ENCODE peak calls at places on chromosome 10, in five cellular contexts. M, L, A, H and N are unnamed samples.

GRCh38 chr10:49602380-49603023 is 7.6 kb upstream of the SLC18A3 start:
- DNase-seq in H (no peak), L (no peak), A (no peak), M (no peak), N (no peak)

GRCh38 chr10:124063736-124064135 is 29.7 kb downstream of the CHST15 start:
- DNase-seq in L (no peak), A (peak), M (no peak), H (peak), N (peak)

GRCh38 chr10:122568551-122568950 is 8.0 kb downstream of the DMBT1 start:
- DNase-seq in L (no peak), H (no peak), M (no peak), A (no peak), N (no peak)

GRCh38 chr10:48506147-48506917 is 98.5 kb downstream of the ARHGAP22 start:
- DNase-seq in H (peak), L (no peak), M (no peak), A (peak), N (peak)

GRCh38 chr10:52491246-52492000 is 177.3 kb downstream of the DKK1 start:
- DNase-seq in M (no peak), L (no peak), H (peak), A (no peak), N (peak)

GRCh38 chr10:5317547-5318107 is 47.1 kb upstream of the UCN3 start:
- DNase-seq in L (no peak), A (no peak), H (peak), M (no peak), N (peak)

GRCh38 chr10:98244586-98244985 is 23.4 kb downstream of the LOXL4 start:
- DNase-seq in M (no peak), H (no peak), L (no peak), A (no peak), N (no peak)

GRCh38 chr10:123442901-123443300 is 223.3 kb upstream of the GPR26 start:
- DNase-seq in M (no peak), H (no peak), L (no peak), A (no peak), N (no peak)

GRCh38 chr10:43255644-43256431 is 11.0 kb downstream of the RASGEF1A start:
- DNase-seq in M (peak), H (no peak), A (peak), L (peak), N (peak)

GRCh38 chr10:97768322-97769315 is 3.2 kb downstream of the SFRP5 start:
- DNase-seq in A (no peak), H (no peak), L (no peak), M (no peak), N (no peak)

GRCh38 chr10:63286340-63286739 is 153.2 kb downstream of the NRBF2 start:
- DNase-seq in H (peak), M (no peak), L (no peak), A (no peak), N (no peak)

GRCh38 chr10:132675031-132675740 is 110.8 kb downstream of the NKX6-2 start:
- DNase-seq in A (no peak), H (no peak), L (no peak), M (peak), N (no peak)

GRCh38 chr10:70652761-70653657 is 19.3 kb upstream of the ADAMTS14 start:
- DNase-seq in M (no peak), H (peak), L (no peak), A (peak), N (peak)

GRCh38 chr10:59382831-59383295 is 20.5 kb upstream of the FAM13C start:
- DNase-seq in A (no peak), H (peak), L (no peak), M (no peak), N (peak)

GRCh38 chr10:97412891-97413304 is 11.8 kb upstream of the RRP12 start:
- DNase-seq in H (no peak), L (no peak), M (no peak), A (no peak), N (no peak)

GRCh38 chr10:29430101-29430500 is 141.2 kb downstream of the LYZL1 start:
- DNase-seq in H (peak), L (no peak), M (no peak), A (no peak), N (no peak)

GRCh38 chr10:29431711-29432110 is 142.8 kb downstream of the LYZL1 start:
- DNase-seq in A (no peak), M (no peak), L (no peak), H (no peak), N (no peak)

GRCh38 chr10:29427667-29428066 is 138.8 kb downstream of the LYZL1 start:
- DNase-seq in A (no peak), M (no peak), L (no peak), H (no peak), N (no peak)

GRCh38 chr10:29426420-29426819 is 137.6 kb downstream of the LYZL1 start:
- DNase-seq in A (no peak), L (no peak), H (no peak), M (no peak), N (no peak)

GRCh38 chr10:29428486-29428885 is 139.6 kb downstream of the LYZL1 start:
- DNase-seq in A (no peak), L (no peak), M (no peak), H (no peak), N (no peak)
- H3K27ac ChIP-seq in A (no peak), L (no peak), M (no peak), H (no peak), N (no peak)

DNA sequence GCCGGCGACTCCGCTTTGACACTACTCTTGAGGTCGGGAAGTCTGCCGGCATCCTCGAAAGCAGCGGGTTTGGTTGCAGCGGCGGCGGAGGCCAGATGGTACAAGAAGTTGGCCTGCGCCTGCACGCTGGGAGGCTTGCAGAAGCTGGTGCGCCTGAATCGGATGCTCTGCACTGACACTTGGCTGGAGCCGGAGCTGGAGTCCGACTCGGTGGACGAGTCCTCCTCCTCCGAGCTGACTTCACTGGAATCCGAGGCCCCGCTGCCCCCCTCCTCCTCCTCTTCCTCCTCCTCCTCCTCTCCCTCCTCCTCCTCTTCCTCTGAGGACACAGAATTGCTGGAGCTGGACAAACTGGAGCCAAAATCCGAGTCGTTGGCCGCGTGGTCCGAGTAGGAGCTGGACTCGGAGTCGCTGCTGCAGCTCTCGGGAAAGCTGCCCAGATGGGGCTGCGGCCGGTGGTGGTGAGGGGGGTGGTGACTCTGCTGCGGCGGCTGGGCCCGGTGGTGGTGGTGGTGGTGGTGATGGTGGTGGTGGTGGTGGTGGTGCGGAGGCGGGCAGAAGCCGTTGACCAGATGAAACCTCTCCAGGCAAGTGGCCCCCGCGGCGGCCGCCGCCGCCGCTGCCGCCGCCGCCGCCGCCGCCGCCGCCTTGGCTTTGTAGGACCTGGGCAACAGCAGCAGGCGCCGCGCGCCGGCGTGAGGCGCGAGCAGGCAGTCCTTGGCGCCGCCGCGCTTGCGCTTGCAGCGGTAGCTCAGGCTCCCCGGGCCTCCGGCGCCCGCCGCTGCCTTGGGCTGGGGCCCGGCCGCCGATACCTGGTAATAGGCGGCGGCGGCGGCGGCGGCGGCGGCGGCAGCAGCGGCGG is 9.0 kb downstream of the SKIDA1 start:
- DNase-seq in H (peak), M (peak), L (peak), A (peak), N (peak)
- H2AFZ ChIP-seq in H (peak), M (no peak), L (no peak), A (peak), N (peak)

GRCh38 chr10:3500408-3500856 is 284.6 kb downstream of the KLF6 start:
- DNase-seq in H (peak), A (peak), M (peak), L (peak), N (peak)
- H3K27ac ChIP-seq in H (peak), A (peak), M (no peak), L (no peak), N (peak)

DNA sequence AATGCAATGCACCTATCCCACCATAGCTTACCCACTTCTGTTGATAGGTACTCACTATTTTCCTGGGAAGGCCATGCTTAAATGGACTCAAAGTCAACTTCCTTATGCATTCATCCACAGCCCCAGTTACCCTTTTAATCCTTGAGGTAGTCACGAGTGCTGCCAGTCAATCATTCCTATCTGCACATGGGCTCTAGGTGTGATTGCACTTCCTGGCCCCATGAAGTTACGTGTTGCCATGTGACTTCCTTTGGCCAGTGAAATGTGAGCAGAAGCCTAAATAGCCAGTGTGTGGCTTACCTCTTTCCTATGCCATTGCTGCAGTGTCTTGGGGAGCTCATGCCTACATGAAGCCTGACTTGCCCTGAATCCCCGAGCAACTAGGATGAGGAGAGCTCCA is 23.5 kb upstream of the EIF5AL1 start:
- DNase-seq in M (no peak), H (no peak), A (no peak), L (no peak), N (no peak)
- H2AFZ ChIP-seq in M (no peak), H (peak), A (no peak), L (no peak), N (peak)

DNA sequence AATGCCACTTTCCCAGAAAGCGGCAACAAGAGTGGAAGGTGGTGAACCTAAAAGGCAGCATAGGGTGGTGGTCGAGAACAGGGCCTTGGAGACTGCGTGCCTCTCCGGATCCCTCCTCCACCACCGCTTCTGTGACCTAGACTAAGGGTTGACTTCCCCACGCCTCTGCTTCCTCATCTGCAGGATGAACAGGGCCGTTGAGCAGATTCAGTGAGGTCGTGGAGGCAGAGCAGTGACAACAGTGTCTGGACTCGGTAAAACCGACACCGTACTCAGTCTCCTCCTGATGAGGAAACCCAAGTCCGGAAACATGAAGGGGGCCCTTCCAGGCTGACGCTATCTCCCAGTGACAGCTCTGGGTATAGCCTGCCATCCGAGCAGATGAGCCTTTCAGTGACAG is 162.6 kb downstream of the CELF2 start:
- DNase-seq in L (no peak), M (no peak), A (no peak), H (no peak), N (no peak)
- H3K27ac ChIP-seq in L (no peak), M (no peak), A (no peak), H (no peak), N (no peak)

DNA sequence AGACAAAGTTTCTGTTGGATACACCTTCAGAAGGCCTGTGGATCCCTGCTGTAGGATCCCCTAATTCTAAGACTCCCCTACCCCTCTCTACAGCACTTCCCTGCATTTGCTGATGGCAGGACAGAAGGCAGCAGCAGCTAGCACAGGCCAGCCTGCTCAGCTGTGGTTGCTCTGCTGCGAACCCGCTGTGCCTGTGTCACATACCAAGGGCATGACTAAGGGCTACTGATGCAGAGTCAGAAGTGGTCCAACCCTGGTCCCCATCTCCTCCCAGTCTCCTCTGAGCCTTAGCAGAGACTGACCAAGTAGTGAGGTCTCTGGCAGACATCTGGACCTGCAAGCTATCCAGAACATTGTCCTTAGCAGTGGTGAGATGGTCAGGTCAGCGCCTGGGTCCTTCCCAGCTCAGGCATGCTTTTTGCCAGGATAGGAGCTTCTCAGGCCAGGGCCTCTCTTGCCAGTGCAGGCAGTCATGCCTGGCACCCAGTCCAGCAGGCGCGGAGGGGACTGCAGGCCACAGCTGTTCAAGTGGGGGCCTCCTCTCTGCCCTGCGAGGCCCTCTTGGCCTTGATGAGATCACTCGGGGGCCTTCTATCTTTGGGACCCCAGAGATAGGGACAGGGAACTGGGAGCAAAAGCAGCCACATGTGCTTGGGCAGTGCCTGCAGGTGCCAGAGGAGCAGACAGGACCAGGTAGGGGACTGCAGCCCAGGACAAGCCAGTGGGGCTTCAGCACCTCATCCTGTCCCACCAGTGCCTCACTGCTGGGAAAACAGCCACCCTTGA is 146.4 kb downstream of the ZNF248 start:
- DNase-seq in L (no peak), A (no peak), M (no peak), H (no peak), N (no peak)
- H2AFZ ChIP-seq in L (no peak), A (no peak), M (no peak), H (no peak), N (no peak)

DNA sequence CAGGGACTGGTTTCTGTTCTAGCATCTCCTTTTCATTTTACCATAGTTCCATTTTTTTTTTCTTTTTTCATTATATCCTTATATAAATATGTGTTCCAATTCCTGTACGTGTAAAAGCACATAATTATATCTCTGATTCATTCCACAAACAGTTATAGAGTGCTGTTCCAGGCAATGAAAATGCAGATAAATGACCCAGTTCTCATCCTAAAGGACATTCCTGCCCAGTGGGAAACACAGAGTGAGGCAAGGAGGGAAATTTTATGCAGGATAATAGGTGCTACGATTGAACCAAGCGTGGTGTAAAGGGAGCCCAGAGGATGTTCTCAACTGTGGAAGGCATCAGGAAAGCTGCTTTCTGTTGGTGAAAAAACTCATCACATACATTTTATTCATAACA is 408.1 kb downstream of the GATA3 start:
- DNase-seq in A (no peak), M (no peak), H (no peak), L (no peak), N (no peak)
- H3K27ac ChIP-seq in A (no peak), M (no peak), H (no peak), L (no peak), N (no peak)

DNA sequence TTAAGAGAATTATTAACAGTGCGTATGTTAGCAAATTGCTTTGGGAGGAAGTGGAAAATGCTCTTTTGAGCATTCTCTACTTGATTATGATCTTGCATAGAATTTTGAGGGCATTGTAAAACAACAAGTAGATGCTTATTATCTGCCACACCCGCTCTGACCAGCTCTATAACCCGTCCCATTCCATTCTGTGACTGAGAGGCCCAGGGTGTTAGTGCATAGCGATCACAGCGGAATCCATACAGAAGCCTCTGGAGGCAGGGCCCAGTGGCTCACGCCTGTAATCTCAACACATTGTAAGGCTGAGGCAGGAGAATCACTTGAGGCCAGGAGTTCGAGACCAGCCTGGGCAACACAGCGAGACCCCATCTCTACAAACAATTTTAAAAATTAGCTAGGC is 40.4 kb upstream of the WAC start:
- DNase-seq in L (no peak), H (no peak), A (no peak), M (no peak), N (no peak)
- H2AFZ ChIP-seq in L (no peak), H (no peak), A (no peak), M (no peak), N (no peak)